ENCODE peak calls at places on chromosomes 3 and 15, in ten cellular contexts. J is CD8-positive, alpha-beta T cell; B is endothelial cell; V is cardiac fibroblast; U is HepG2; C is osteoblast; L is lung; W is GM13976; E is astrocyte of the spinal cord; P is mucosa of descending colon. F is an unnamed sample.

GRCh38 chr3:13535905-13536304 is 13.0 kb upstream of the FBLN2 start:
- DNase-seq in B (no peak), J (no peak), W (no peak), V (no peak), P (no peak), C (no peak), E (no peak), U (no peak), L (no peak), F (no peak)

GRCh38 chr3:56796202-56796601 is 5.5 kb downstream of the ARHGEF3 start:
- DNase-seq in C (peak; percentile 84), P (no peak), E (peak; percentile 32), U (no peak), J (no peak), B (no peak), L (no peak), V (peak; percentile 75), W (no peak), F (no peak)

GRCh38 chr15:63070681-63071129 is 28.2 kb downstream of the TPM1 start:
- DNase-seq in C (no peak), W (no peak), E (peak; percentile 45), V (peak; percentile 33), L (no peak), U (no peak), P (no peak), J (no peak), B (no peak), F (no peak)

GRCh38 chr3:151614-152189 is 44.9 kb upstream of the CHL1 start:
- DNase-seq in L (no peak), W (no peak), B (no peak), P (no peak), U (no peak), J (no peak), E (no peak), C (no peak), V (no peak), F (no peak)

GRCh38 chr3:129795596-129795995 is 97.9 kb downstream of the TMCC1 start:
- DNase-seq in J (no peak), V (peak; percentile 79), C (peak; percentile 60), B (no peak), L (no peak), U (no peak), P (no peak), E (peak; percentile 49), W (no peak), F (no peak)

GRCh38 chr15:72365844-72366243 is 10.0 kb downstream of the HEXA start:
- DNase-seq in E (no peak), U (no peak), L (no peak), W (peak; percentile 64), V (no peak), B (no peak), P (peak; percentile 15), J (no peak), C (no peak), F (peak; percentile 57)

GRCh38 chr3:64977308-64978100 is 289.7 kb upstream of the ADAMTS9 start:
- DNase-seq in J (no peak), W (no peak), U (no peak), C (no peak), L (no peak), B (no peak), E (peak; percentile 82), V (peak; percentile 75), P (no peak), F (no peak)

GRCh38 chr3:143078883-143079282 is 40.7 kb upstream of the CHST2 start:
- DNase-seq in B (no peak), C (peak; percentile 98), P (no peak), V (peak; percentile 79), E (peak; percentile 19), W (no peak), J (no peak), L (no peak), U (no peak), F (no peak)

GRCh38 chr3:84830476-84830875 is 128.3 kb upstream of the CADM2 start:
- DNase-seq in L (no peak), W (no peak), C (no peak), J (no peak), P (no peak), V (no peak), U (no peak), E (no peak), B (no peak), F (no peak)

GRCh38 chr3:172213765-172214358 is 174.5 kb downstream of the FNDC3B start:
- DNase-seq in E (no peak), C (no peak), B (no peak), J (no peak), L (no peak), V (no peak), W (no peak), P (peak; percentile 32), U (no peak), F (no peak)

GRCh38 chr15:23566070-23567050 is 886 bp downstream of the MKRN3 start:
- DNase-seq in J (no peak), E (peak; percentile 35), B (no peak), L (no peak), U (peak; percentile 60), V (no peak), P (no peak), W (no peak), C (peak; percentile 76), F (no peak)

GRCh38 chr3:4351164-4351855 is 48.1 kb downstream of the SETMAR start:
- DNase-seq in B (no peak), J (no peak), W (peak; percentile 45), P (no peak), L (no peak), U (no peak), C (peak; percentile 59), V (peak; percentile 68), E (no peak), F (peak; percentile 40)

DNA sequence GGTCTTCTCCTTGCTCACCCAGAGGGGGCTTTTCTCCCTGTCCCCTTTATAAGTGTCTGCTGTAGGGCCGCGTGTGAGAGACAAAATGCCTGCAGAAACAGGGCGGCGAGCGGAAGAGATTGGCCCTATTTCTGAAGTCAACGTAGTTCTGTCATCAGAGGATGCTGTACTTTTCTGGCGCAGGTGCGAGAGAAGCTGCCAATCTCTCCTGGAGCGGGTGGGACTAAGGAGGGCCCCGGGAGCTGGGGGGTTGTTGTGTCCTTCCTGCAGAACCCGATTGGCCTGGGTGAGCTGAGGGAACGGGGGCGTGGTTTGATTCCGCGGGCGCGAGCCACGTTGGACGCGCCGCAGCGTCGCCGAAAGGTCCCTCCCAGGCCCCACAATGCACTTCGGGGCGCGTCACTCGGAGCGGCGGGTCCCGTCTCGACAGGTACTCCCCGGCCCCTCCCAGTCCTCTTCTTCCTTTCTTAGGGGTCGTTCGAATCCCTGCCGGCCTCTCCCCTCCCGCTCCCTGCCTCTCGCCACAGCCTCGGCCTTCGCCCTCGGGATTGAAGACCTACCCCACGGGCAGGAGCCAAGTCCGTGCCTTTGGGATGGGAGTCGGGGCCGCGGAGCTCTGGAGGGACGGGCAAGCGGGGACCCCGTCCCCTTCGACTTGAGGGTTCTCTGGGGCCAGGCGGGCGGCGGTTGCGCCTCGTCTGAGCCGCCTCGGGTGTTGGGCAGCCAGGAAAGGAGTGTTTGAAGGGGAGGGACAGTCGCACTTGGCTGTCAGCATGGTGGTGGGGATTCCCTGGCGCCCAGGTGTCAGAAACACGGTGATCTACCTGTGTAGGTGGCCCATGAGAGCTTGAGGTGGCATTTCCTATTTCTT is at the start of gene SEC22A:
- DNase-seq in J (peak; percentile 91), C (peak; percentile 93), E (peak; percentile 93), P (peak; percentile 97), B (peak; percentile 87), W (peak; percentile 95), V (peak; percentile 92), L (peak; percentile 96), U (peak; percentile 91), F (peak; percentile 92)
- TF ChIP-seq CTCF in J (no peak), C (no peak), E (no peak), P (no peak), B (no peak), W (no peak), V (no peak), L (no peak), U (no peak), F (no peak)

GRCh38 chr15:80512729-80513670 is 108.8 kb downstream of the ARNT2 start:
- DNase-seq in C (peak; percentile 32), V (peak; percentile 20), W (no peak), J (no peak), E (peak; percentile 22), U (peak; percentile 49), L (no peak), P (no peak), B (no peak), F (no peak)
- TF ChIP-seq CTCF in C (peak; percentile 17), V (no peak), W (no peak), J (no peak), E (peak; percentile 28), U (peak; percentile 67), L (no peak), P (no peak), B (no peak), F (no peak)

GRCh38 chr15:84819291-84819768 is 2.2 kb downstream of the ALPK3 start:
- DNase-seq in V (no peak), P (no peak), C (peak; percentile 84), W (no peak), E (no peak), U (peak; percentile 49), B (peak; percentile 14), J (no peak), L (no peak), F (no peak)

GRCh38 chr15:84817461-84818081 is 415 bp downstream of the ALPK3 start:
- DNase-seq in V (no peak), B (peak; percentile 57), J (no peak), L (no peak), U (no peak), P (no peak), E (no peak), W (peak; percentile 47), C (no peak), F (no peak)

GRCh38 chr15:84818221-84819131 is 1.3 kb downstream of the ALPK3 start:
- DNase-seq in B (peak; percentile 66), J (no peak), P (no peak), U (peak; percentile 74), C (peak; percentile 93), W (no peak), V (peak; percentile 60), L (no peak), E (peak; percentile 59), F (no peak)

GRCh38 chr15:84814826-84815375 is 2.3 kb upstream of the ALPK3 start:
- DNase-seq in J (no peak), L (no peak), U (no peak), C (no peak), E (no peak), V (no peak), W (no peak), P (no peak), B (no peak), F (no peak)

GRCh38 chr15:84816694-84817460 is at the start of gene ALPK3:
- DNase-seq in E (no peak), W (peak; percentile 59), P (peak; percentile 11), U (no peak), J (no peak), V (no peak), L (no peak), C (peak; percentile 85), B (peak; percentile 72), F (no peak)
- TF ChIP-seq CTCF in E (no peak), W (no peak), P (no peak), U (no peak), J (no peak), V (no peak), L (no peak), C (no peak), B (no peak), F (no peak)

DNA sequence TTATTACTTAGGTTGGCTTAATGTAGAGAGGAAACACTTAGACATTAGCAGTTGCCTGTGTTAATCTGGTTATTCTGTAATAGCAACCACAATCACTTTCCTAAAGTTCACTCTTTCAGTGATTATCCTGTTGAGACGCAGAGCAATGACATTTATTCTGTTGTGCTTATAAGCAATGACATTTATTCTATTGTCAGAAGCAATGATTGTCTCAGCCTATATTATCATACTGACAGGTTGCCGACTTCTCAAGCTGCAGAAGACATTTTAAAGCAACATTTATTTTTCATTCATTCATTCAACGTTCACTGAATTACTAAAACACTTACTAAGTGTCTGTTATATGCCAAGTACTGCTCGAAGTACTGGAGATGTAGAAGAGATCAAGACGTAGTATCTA is 193.5 kb upstream of the SLITRK3 start:
- DNase-seq in C (no peak), L (no peak), J (no peak), P (no peak), E (no peak), U (no peak), W (no peak), V (no peak), B (no peak), F (no peak)
- TF ChIP-seq CTCF in C (no peak), L (no peak), J (no peak), P (no peak), E (no peak), U (no peak), W (no peak), V (no peak), B (no peak), F (no peak)

F was measured in GM13977.